ENCODE peak calls at places on chromosomes 6 and 20, in ten cellular contexts. L is endothelial cell of umbilical vein, D is suprapubic skin, Q is A549, X is SK-N-SH, Z is fibroblast of pulmonary artery, A is brain microvascular endothelial cell, W is tibial artery, J is neural progenitor cell, H is adrenal gland. E is an unnamed sample.

GRCh38 chr6:1502041-1502440 is 107.7 kb upstream of the FOXC1 start:
- DNase-seq in Z (peak), Q (no peak), A (no peak), W (no peak), J (no peak), D (no peak), H (no peak), L (no peak), X (no peak), E (no peak)

GRCh38 chr6:56729719-56730118 is 87.0 kb upstream of the DST start:
- DNase-seq in D (no peak), J (no peak), H (no peak), L (peak), W (no peak), X (no peak), Q (no peak), A (peak), Z (peak), E (no peak)

GRCh38 chr6:125444234-125444949 is 142.6 kb upstream of the HDDC2 start:
- DNase-seq in L (no peak), A (peak), J (no peak), H (peak), D (no peak), Q (no peak), Z (peak), X (no peak), W (peak), E (no peak)

GRCh38 chr20:62740286-62741141 is 31.9 kb downstream of the NTSR1 start:
- DNase-seq in W (peak), J (no peak), Z (peak), Q (peak), X (no peak), L (peak), A (peak), D (peak), H (no peak), E (peak)

GRCh38 chr20:10982692-10983091 is 308.9 kb upstream of the JAG1 start:
- DNase-seq in A (peak), L (no peak), Z (peak), D (no peak), J (no peak), Q (peak), X (no peak), W (peak), H (no peak), E (no peak)

GRCh38 chr20:37243937-37244571 is 17.6 kb downstream of the GHRH start:
- DNase-seq in X (no peak), A (no peak), Q (no peak), D (no peak), H (no peak), Z (peak), W (no peak), L (peak), J (no peak), E (no peak)

GRCh38 chr20:32439132-32439829 is 81.2 kb downstream of the ASXL1 start:
- DNase-seq in Z (peak), A (peak), H (no peak), D (no peak), X (no peak), W (no peak), L (no peak), J (no peak), Q (no peak), E (no peak)

GRCh38 chr6:166605752-166606151 is 19.3 kb upstream of the RAMACL start:
- DNase-seq in X (no peak), L (no peak), Q (no peak), J (no peak), Z (no peak), W (no peak), D (no peak), A (no peak), H (no peak), E (no peak)

GRCh38 chr6:105601541-105602174 is 198.8 kb upstream of the PREP start:
- DNase-seq in X (no peak), Z (peak), L (no peak), H (peak), J (no peak), D (peak), W (peak), Q (peak), A (peak), E (peak)

GRCh38 chr20:32465092-32465900 is 107.2 kb downstream of the ASXL1 start:
- DNase-seq in H (peak), J (no peak), L (peak), Q (peak), W (no peak), D (peak), Z (peak), A (peak), X (no peak), E (no peak)

GRCh38 chr6:9620263-9620662 is 794.6 kb downstream of the TFAP2A start:
- DNase-seq in X (no peak), D (no peak), J (no peak), Z (no peak), A (no peak), L (no peak), Q (no peak), W (no peak), H (no peak), E (no peak)

GRCh38 chr6:97669191-97669651 is 386.2 kb upstream of the MMS22L start:
- DNase-seq in J (peak), D (no peak), Z (no peak), H (peak), A (peak), X (peak), W (no peak), L (no peak), Q (no peak), E (peak)

GRCh38 chr6:72977114-72977513 is 248.2 kb downstream of the KHDC1L start:
- DNase-seq in A (no peak), L (no peak), H (no peak), W (no peak), X (no peak), Q (no peak), D (no peak), Z (no peak), J (no peak), E (no peak)

GRCh38 chr6:124119591-124119990 is 315.9 kb downstream of the NKAIN2 start:
- DNase-seq in L (no peak), X (no peak), H (no peak), D (no peak), Z (no peak), Q (no peak), A (no peak), J (peak), W (no peak), E (no peak)

GRCh38 chr20:51480507-51481270 is 61.8 kb downstream of the NFATC2 start:
- DNase-seq in H (no peak), W (peak), Z (no peak), Q (no peak), L (no peak), D (no peak), J (no peak), A (no peak), X (no peak), E (peak)

GRCh38 chr6:127971945-127972391 is 71.1 kb upstream of the THEMIS start:
- DNase-seq in X (no peak), A (peak), J (no peak), W (no peak), Z (peak), Q (peak), H (no peak), L (peak), D (no peak), E (no peak)

GRCh38 chr6:152236370-152237097 is 400.6 kb downstream of the SYNE1 start:
- DNase-seq in W (no peak), X (no peak), Z (no peak), Q (no peak), A (no peak), D (no peak), H (no peak), L (no peak), J (no peak), E (no peak)

GRCh38 chr6:152233547-152234320 is 403.4 kb downstream of the SYNE1 start:
- DNase-seq in A (no peak), Q (no peak), Z (no peak), D (no peak), W (no peak), H (no peak), J (no peak), X (no peak), L (peak), E (no peak)

GRCh38 chr6:152229330-152229729 is 407.8 kb downstream of the SYNE1 start:
- DNase-seq in H (no peak), Z (no peak), A (no peak), D (no peak), J (no peak), Q (no peak), X (no peak), W (no peak), L (no peak), E (no peak)

DNA sequence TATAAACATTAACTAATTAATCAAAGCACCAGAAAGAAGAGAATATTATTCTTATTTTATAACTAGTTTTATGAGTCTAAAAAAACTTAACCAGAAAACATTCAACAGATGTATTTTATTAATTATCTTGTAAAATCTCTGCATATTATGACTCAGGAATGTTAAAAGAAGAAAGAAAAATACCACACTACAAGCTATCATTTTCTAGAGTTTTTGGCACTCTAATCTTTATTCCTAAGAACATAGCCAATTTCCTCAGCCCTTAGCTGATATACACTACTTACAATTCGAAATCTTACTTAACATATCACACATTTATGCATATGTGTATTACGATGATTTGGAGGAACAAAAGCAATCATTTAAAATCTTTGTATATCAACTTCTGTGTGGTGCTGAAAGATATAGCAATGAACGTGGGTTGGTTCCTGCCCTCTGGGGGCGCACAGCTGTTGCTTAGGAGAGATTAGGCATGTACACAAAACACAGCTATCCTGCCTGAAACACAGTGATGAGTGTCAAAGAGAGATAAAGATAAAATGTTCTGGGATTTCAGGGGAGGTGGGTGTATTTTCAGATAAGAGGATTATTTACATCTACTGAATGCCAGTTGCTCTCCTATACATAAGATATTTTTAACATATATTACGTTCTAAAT is 404.5 kb downstream of the SYNE1 start:
- DNase-seq in L (peak), J (no peak), Q (no peak), H (no peak), A (peak), X (peak), D (no peak), Z (peak), W (no peak), E (no peak)
- TF ChIP-seq CTCF in L (peak), J (no peak), Q (no peak), H (no peak), A (peak), X (no peak), D (no peak), Z (peak), W (no peak), E (no peak)

DNA sequence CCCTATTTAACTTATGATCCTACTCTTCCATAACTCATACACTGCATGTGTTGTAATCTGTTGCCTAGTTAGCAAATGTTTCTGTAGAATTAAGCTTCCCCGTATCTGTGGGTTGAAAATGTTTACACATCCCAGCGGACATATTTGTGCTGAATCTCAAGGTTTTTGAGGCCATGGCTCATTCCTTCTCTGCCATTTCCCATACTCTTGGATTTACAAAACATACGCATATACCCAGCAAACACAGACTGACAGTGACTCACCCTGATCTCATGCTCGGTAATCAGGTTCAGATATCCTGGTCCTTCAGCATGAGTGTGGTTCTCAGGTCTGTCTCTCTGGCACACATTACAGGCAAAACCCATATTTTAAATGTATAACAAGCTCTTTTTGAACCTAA is 58.7 kb downstream of the AGPAT4 start:
- DNase-seq in L (peak), W (no peak), H (no peak), Z (peak), X (no peak), D (no peak), Q (no peak), A (peak), J (no peak), E (no peak)
- H3K4me3 ChIP-seq in L (no peak), W (no peak), H (no peak), Z (no peak), X (no peak), D (no peak), Q (no peak), A (no peak), J (no peak), E (no peak)

DNA sequence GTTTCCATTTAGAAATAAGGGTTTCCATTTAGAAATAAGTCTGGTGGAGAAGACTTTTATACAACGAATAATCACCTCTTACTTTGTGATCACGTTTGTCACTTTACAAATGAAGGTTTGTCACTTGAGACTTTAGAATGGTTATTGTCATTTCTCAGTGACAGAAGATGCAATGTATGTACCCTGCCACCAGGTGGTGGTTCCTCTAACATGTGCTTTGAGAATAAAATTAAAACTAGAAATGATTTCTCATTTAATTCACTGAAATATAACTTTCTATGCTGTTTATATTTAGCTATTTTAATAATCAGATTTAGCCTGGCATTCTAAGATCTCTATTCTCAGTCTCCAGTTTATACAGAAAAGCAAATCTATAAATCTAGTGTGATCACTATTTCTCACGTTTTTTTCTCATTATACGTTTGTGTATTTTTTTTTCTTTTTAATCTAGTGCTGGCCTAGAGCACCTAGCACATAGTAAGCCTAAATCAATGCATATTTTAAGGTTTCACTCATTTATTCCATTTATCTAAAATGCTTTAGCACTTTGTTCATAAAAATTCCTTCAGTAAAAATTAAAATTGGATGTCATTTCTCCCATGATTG is 57.4 kb upstream of the TFAP2D start:
- DNase-seq in A (no peak), Z (peak), D (no peak), X (peak), W (no peak), H (no peak), L (peak), Q (peak), J (peak), E (no peak)
- TF ChIP-seq CTCF in A (peak), Z (peak), D (peak), X (peak), W (peak), H (peak), L (peak), Q (peak), J (peak), E (peak)

GRCh38 chr6:35341557-35341956 is 801 bp upstream of the PPARD start:
- DNase-seq in X (no peak), Z (no peak), A (no peak), H (no peak), Q (no peak), W (no peak), J (no peak), L (no peak), D (no peak), E (no peak)
- H3K4me3 ChIP-seq in X (no peak), Z (no peak), A (no peak), H (no peak), Q (no peak), W (no peak), J (no peak), L (no peak), D (no peak), E (no peak)

GRCh38 chr6:159759645-159760044 is 2.2 kb upstream of the ACAT2 start:
- DNase-seq in D (no peak), A (no peak), X (no peak), W (no peak), Z (no peak), L (no peak), Q (no peak), J (no peak), H (no peak), E (no peak)
- TF ChIP-seq CTCF in D (no peak), A (no peak), X (no peak), W (no peak), Z (no peak), L (no peak), Q (no peak), J (no peak), H (no peak), E (no peak)

DNA sequence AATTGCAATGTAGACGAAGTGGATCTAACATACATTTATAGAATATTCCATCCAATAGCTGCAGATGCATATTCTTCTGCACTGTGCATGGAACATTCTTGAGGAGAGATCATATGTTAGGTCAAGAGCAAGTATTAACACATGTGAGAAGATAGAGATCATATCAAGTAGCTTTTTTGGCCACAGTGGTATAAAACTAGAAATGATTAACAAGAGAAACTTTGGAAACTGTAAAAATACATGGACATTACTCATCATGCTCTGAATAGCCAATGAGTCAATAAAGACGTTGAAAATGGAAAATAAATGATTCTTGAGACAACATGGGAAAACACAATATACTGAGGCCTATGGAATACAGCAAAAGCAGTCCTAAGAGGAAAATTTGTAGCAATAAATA is 94.2 kb downstream of the STXBP5 start:
- DNase-seq in H (no peak), L (no peak), D (no peak), X (no peak), Z (no peak), W (no peak), A (no peak), Q (peak), J (no peak), E (no peak)
- H3K4me3 ChIP-seq in H (no peak), L (no peak), D (no peak), X (no peak), Z (no peak), W (no peak), A (no peak), Q (no peak), J (no peak), E (no peak)

DNA sequence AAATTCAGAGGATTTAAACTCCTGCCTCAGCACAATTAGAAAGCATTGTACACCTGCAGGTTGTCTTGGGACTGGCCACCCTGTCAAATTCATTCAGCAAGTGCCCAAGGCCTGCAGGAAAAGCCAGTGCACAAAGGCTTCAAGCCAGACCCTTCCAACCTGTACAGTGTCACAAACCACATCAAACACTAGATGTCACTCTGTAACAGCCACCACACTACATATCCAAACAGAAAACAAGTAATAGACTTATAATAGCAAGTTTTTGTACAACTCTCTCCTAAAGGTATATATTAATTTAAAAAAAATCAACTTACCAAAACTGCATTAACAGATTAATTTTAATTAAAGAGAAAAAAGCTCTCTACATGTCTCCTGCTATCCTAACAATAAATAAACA is 47.6 kb downstream of the RALGAPA2 start:
- DNase-seq in X (peak), A (peak), Z (peak), Q (peak), J (peak), L (peak), D (no peak), H (peak), W (no peak), E (peak)
- TF ChIP-seq CTCF in X (peak), A (peak), Z (peak), Q (peak), J (peak), L (peak), D (peak), H (peak), W (no peak), E (peak)

DNA sequence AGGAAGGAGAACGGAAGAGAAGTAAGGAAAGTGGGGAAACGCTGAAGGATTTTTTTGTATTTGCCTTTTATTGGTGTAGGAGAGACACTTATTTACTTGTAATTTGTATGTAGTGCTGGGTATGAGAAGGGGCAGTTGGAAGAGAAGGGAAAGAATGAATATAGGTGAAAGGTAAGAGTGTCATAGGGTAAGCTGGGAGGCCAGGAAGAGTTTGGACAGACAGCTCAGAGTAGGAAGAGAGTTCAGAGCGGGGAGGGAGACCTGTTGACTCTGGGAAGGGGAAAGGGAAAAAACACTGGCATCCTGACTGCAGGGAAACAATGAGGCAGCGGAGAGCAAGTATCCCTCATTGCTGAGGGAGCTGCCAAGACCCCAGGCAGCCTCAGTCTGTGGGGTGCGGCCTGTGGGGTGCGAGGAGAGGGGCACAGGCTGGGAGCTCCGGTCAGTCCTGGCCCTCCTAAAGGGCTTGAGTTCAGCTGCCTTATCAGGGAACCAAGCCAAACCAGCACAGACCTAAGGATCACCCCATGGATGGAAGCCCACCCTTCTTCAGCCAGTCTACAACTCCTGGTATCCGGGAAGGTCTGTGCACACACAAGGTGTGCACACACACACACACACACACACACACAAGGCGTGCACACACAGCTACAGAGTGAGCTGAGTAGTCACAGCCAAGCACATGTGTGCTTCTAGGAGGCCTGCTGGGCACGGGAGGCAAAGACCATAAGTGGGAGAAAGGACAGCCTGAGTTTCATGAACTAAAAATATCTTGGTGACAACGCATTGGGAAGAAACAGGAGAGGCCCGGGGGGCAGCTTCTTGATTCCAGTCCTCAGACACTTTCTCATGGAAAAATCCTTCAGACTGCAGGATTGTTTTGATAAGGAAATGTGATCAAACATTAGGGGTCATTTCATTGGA is 2.9 kb downstream of the TRAF3IP2 start:
- DNase-seq in J (no peak), W (peak), X (no peak), A (peak), H (no peak), Z (peak), Q (no peak), L (peak), D (no peak), E (no peak)
- H3K4me3 ChIP-seq in J (no peak), W (peak), X (no peak), A (peak), H (no peak), Z (peak), Q (no peak), L (no peak), D (peak), E (no peak)

GRCh38 chr20:3904224-3904623 is 15.0 kb downstream of the PANK2 start:
- DNase-seq in D (no peak), X (no peak), W (no peak), Q (no peak), A (no peak), L (no peak), H (no peak), Z (no peak), J (no peak), E (no peak)

GRCh38 chr20:3902041-3902440 is 12.9 kb downstream of the PANK2 start:
- DNase-seq in H (no peak), W (no peak), Z (no peak), D (no peak), X (no peak), J (no peak), Q (no peak), A (no peak), L (no peak), E (no peak)

GRCh38 chr20:3901028-3901746 is 12.0 kb downstream of the PANK2 start:
- DNase-seq in X (no peak), Z (peak), D (no peak), J (no peak), Q (no peak), L (no peak), A (no peak), H (no peak), W (no peak), E (no peak)

GRCh38 chr20:3902446-3902845 is 13.3 kb downstream of the PANK2 start:
- DNase-seq in D (no peak), J (no peak), H (no peak), A (no peak), W (no peak), X (no peak), L (no peak), Z (no peak), Q (no peak), E (no peak)

GRCh38 chr20:3904857-3905256 is 15.7 kb downstream of the PANK2 start:
- DNase-seq in Z (no peak), J (no peak), D (no peak), H (no peak), X (no peak), L (no peak), Q (no peak), W (no peak), A (no peak), E (no peak)
- TF ChIP-seq CTCF in Z (no peak), J (no peak), D (no peak), H (no peak), X (no peak), L (no peak), Q (no peak), W (no peak), A (no peak), E (no peak)